ENCODE peak calls at places on chromosome 15, in six cellular contexts. One of them, this sample, is unnamed.

GRCh38 chr15:71448688-71449114 is 333.4 kb downstream of the THSD4 start:
- DNase-seq in CD8-positive, alpha-beta memory T cell: no peak
- DNase-seq in astrocyte: peak; percentile 42
- DNase-seq in CD4-positive, CD25-positive, alpha-beta regulatory T cell: peak; percentile 17
- DNase-seq in right lobe of liver: no peak
- DNase-seq in stomach: peak; percentile 60
- DNase-seq in this sample: no peak

GRCh38 chr15:91445701-91446100 is 345.6 kb downstream of the SV2B start:
- DNase-seq in CD8-positive, alpha-beta memory T cell: no peak
- DNase-seq in astrocyte: no peak
- DNase-seq in CD4-positive, CD25-positive, alpha-beta regulatory T cell: no peak
- DNase-seq in right lobe of liver: no peak
- DNase-seq in stomach: no peak
- DNase-seq in this sample: no peak

GRCh38 chr15:35690089-35690488 is 144.1 kb upstream of the DPH6 start:
- DNase-seq in CD8-positive, alpha-beta memory T cell: no peak
- DNase-seq in astrocyte: peak; percentile 28
- DNase-seq in CD4-positive, CD25-positive, alpha-beta regulatory T cell: no peak
- DNase-seq in right lobe of liver: no peak
- DNase-seq in stomach: no peak
- DNase-seq in this sample: no peak

GRCh38 chr15:71195242-71195641 is 80.0 kb downstream of the THSD4 start:
- DNase-seq in CD8-positive, alpha-beta memory T cell: no peak
- DNase-seq in astrocyte: no peak
- DNase-seq in CD4-positive, CD25-positive, alpha-beta regulatory T cell: no peak
- DNase-seq in right lobe of liver: no peak
- DNase-seq in stomach: no peak
- DNase-seq in this sample: no peak

GRCh38 chr15:79985571-79985970 is 14.6 kb upstream of the BCL2A1 start:
- DNase-seq in CD8-positive, alpha-beta memory T cell: no peak
- DNase-seq in astrocyte: no peak
- DNase-seq in CD4-positive, CD25-positive, alpha-beta regulatory T cell: no peak
- DNase-seq in right lobe of liver: no peak
- DNase-seq in stomach: no peak
- DNase-seq in this sample: no peak

GRCh38 chr15:71449956-71450355 is 334.7 kb downstream of the THSD4 start:
- DNase-seq in CD8-positive, alpha-beta memory T cell: no peak
- DNase-seq in astrocyte: no peak
- DNase-seq in CD4-positive, CD25-positive, alpha-beta regulatory T cell: no peak
- DNase-seq in right lobe of liver: no peak
- DNase-seq in stomach: no peak
- DNase-seq in this sample: no peak

GRCh38 chr15:92883643-92884458 is 16.3 kb upstream of the CHD2 start:
- DNase-seq in CD8-positive, alpha-beta memory T cell: peak; percentile 74
- DNase-seq in astrocyte: peak; percentile 58
- DNase-seq in CD4-positive, CD25-positive, alpha-beta regulatory T cell: peak; percentile 75
- DNase-seq in right lobe of liver: no peak
- DNase-seq in stomach: no peak
- DNase-seq in this sample: peak; percentile 90

GRCh38 chr15:52221730-52222129 is 30.5 kb upstream of the GNB5 start:
- DNase-seq in CD8-positive, alpha-beta memory T cell: peak; percentile 13
- DNase-seq in astrocyte: no peak
- DNase-seq in CD4-positive, CD25-positive, alpha-beta regulatory T cell: peak; percentile 62
- DNase-seq in right lobe of liver: no peak
- DNase-seq in stomach: no peak
- DNase-seq in this sample: no peak

GRCh38 chr15:29656636-29657475 is 165.4 kb downstream of the TJP1 start:
- DNase-seq in CD8-positive, alpha-beta memory T cell: no peak
- DNase-seq in astrocyte: no peak
- DNase-seq in CD4-positive, CD25-positive, alpha-beta regulatory T cell: no peak
- DNase-seq in right lobe of liver: no peak
- DNase-seq in stomach: no peak
- DNase-seq in this sample: no peak

GRCh38 chr15:49490963-49491362 is 67.9 kb downstream of the FGF7 start:
- DNase-seq in CD8-positive, alpha-beta memory T cell: no peak
- DNase-seq in astrocyte: no peak
- DNase-seq in CD4-positive, CD25-positive, alpha-beta regulatory T cell: no peak
- DNase-seq in right lobe of liver: no peak
- DNase-seq in stomach: no peak
- DNase-seq in this sample: no peak

GRCh38 chr15:42498212-42499038 is 3.0 kb downstream of the SNAP23 start:
- DNase-seq in CD8-positive, alpha-beta memory T cell: no peak
- DNase-seq in astrocyte: no peak
- DNase-seq in CD4-positive, CD25-positive, alpha-beta regulatory T cell: no peak
- DNase-seq in right lobe of liver: no peak
- DNase-seq in stomach: no peak
- DNase-seq in this sample: no peak
- H3K4me1 ChIP-seq in CD8-positive, alpha-beta memory T cell: peaks cover 28% of the 10 kb centered on the region
- H3K4me1 ChIP-seq in astrocyte: peaks cover 8% of the 10 kb centered on the region
- H3K4me1 ChIP-seq in CD4-positive, CD25-positive, alpha-beta regulatory T cell: peaks cover 25% of the 10 kb centered on the region
- H3K4me1 ChIP-seq in right lobe of liver: peaks cover 41% of the 10 kb centered on the region
- H3K4me1 ChIP-seq in stomach: peaks cover 87% of the 10 kb centered on the region
- H3K4me1 ChIP-seq in this sample: peaks cover 9% of the 10 kb centered on the region

GRCh38 chr15:59334063-59334415 is 38.6 kb downstream of the MYO1E start:
- DNase-seq in CD8-positive, alpha-beta memory T cell: no peak
- DNase-seq in astrocyte: no peak
- DNase-seq in CD4-positive, CD25-positive, alpha-beta regulatory T cell: no peak
- DNase-seq in right lobe of liver: no peak
- DNase-seq in stomach: no peak
- DNase-seq in this sample: no peak
- H3K4me1 ChIP-seq in CD8-positive, alpha-beta memory T cell: no peaks in the 10 kb centered on the region
- H3K4me1 ChIP-seq in astrocyte: peaks cover 21% of the 10 kb centered on the region
- H3K4me1 ChIP-seq in CD4-positive, CD25-positive, alpha-beta regulatory T cell: no peaks in the 10 kb centered on the region
- H3K4me1 ChIP-seq in right lobe of liver: peaks cover 28% of the 10 kb centered on the region
- H3K4me1 ChIP-seq in stomach: peaks cover 40% of the 10 kb centered on the region
- H3K4me1 ChIP-seq in this sample: no peaks in the 10 kb centered on the region

DNA sequence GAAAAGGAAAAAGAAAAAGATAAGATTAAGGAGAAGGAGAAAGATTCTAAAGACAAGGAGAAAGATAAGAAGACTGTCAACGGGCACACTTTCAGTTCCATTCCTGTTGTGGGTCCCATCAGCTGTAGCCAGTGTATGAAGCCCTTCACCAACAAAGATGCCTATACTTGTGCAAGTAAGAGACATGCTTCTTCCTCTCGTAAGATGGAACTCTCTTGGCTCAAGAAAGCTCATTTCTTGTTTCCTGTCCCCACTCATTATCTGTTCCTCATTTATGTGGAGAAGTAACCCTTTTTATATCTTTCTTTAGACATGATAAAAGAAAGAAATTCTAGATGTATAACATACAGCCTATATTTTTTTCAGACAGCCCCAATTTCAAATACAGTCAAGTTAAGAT is 101.4 kb downstream of the KLHL25 start:
- DNase-seq in CD8-positive, alpha-beta memory T cell: no peak
- DNase-seq in astrocyte: no peak
- DNase-seq in CD4-positive, CD25-positive, alpha-beta regulatory T cell: no peak
- DNase-seq in right lobe of liver: no peak
- DNase-seq in stomach: no peak
- DNase-seq in this sample: no peak
- H3K4me1 ChIP-seq in CD8-positive, alpha-beta memory T cell: peaks cover 61% of the 10 kb centered on the region
- H3K4me1 ChIP-seq in astrocyte: peaks cover 8% of the 10 kb centered on the region
- H3K4me1 ChIP-seq in CD4-positive, CD25-positive, alpha-beta regulatory T cell: peaks cover 60% of the 10 kb centered on the region
- H3K4me1 ChIP-seq in right lobe of liver: no peaks in the 10 kb centered on the region
- H3K4me1 ChIP-seq in stomach: peaks cover 53% of the 10 kb centered on the region
- H3K4me1 ChIP-seq in this sample: peaks cover 45% of the 10 kb centered on the region

DNA sequence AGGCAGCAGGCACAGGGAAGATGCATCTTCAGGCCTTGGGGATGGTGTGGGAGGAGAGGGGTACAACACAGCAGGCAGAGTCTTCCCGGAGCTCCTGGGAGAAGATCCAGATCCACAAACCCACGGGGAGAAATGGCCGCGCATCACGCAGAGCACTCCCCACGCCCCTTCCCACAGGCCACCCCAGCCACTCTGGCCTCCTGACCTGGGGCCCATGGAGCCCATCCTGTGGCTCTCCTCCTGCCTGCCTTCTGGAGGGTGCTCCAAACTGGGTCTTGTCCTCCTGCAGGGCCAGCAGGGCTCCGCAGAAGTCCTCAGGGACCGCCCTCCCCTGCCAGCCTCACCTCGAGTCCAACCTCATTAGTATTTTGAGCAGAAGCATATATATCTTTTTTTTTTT is 17.9 kb downstream of the CORO2B start:
- DNase-seq in CD8-positive, alpha-beta memory T cell: no peak
- DNase-seq in astrocyte: no peak
- DNase-seq in CD4-positive, CD25-positive, alpha-beta regulatory T cell: no peak
- DNase-seq in right lobe of liver: peak; percentile 47
- DNase-seq in stomach: no peak
- DNase-seq in this sample: no peak
- H3K4me1 ChIP-seq in CD8-positive, alpha-beta memory T cell: no peaks in the 10 kb centered on the region
- H3K4me1 ChIP-seq in astrocyte: peaks cover 47% of the 10 kb centered on the region
- H3K4me1 ChIP-seq in CD4-positive, CD25-positive, alpha-beta regulatory T cell: no peaks in the 10 kb centered on the region
- H3K4me1 ChIP-seq in right lobe of liver: no peaks in the 10 kb centered on the region
- H3K4me1 ChIP-seq in stomach: peaks cover 30% of the 10 kb centered on the region
- H3K4me1 ChIP-seq in this sample: no peaks in the 10 kb centered on the region

DNA sequence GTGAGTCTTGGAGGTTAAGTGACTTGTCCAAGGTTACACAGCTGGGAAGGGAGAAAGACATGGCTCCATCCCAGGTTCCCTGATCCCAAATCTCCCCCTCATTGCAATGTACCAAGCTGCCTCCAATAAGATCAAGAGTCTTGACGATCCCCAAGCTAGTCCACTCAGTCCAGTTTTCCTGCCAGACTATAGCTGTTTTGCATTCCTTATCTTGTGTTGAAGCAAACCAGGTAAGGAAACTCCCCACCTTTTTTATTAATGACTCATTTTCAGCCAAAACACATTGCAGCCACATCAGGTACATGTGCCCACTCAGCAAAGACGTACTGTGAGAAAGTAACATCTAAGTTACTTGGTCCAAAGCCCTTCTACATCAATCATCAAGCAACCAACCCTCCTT is 41.9 kb downstream of the LIPC start:
- DNase-seq in CD8-positive, alpha-beta memory T cell: no peak
- DNase-seq in astrocyte: peak; percentile 96
- DNase-seq in CD4-positive, CD25-positive, alpha-beta regulatory T cell: peak; percentile 74
- DNase-seq in right lobe of liver: no peak
- DNase-seq in stomach: no peak
- DNase-seq in this sample: no peak
- H3K4me1 ChIP-seq in CD8-positive, alpha-beta memory T cell: peaks cover 54% of the 10 kb centered on the region
- H3K4me1 ChIP-seq in astrocyte: peaks cover 32% of the 10 kb centered on the region
- H3K4me1 ChIP-seq in CD4-positive, CD25-positive, alpha-beta regulatory T cell: peaks cover 45% of the 10 kb centered on the region
- H3K4me1 ChIP-seq in right lobe of liver: peaks cover 67% of the 10 kb centered on the region
- H3K4me1 ChIP-seq in stomach: peaks cover 68% of the 10 kb centered on the region
- H3K4me1 ChIP-seq in this sample: peaks cover 28% of the 10 kb centered on the region

GRCh38 chr15:74411686-74412085 is 22.1 kb downstream of the SEMA7A start:
- DNase-seq in CD8-positive, alpha-beta memory T cell: no peak
- DNase-seq in astrocyte: no peak
- DNase-seq in CD4-positive, CD25-positive, alpha-beta regulatory T cell: no peak
- DNase-seq in right lobe of liver: no peak
- DNase-seq in stomach: no peak
- DNase-seq in this sample: no peak
- H3K4me1 ChIP-seq in CD8-positive, alpha-beta memory T cell: no peaks in the 10 kb centered on the region
- H3K4me1 ChIP-seq in astrocyte: peaks cover 47% of the 10 kb centered on the region
- H3K4me1 ChIP-seq in CD4-positive, CD25-positive, alpha-beta regulatory T cell: no peaks in the 10 kb centered on the region
- H3K4me1 ChIP-seq in right lobe of liver: no peaks in the 10 kb centered on the region
- H3K4me1 ChIP-seq in stomach: no peaks in the 10 kb centered on the region
- H3K4me1 ChIP-seq in this sample: no peaks in the 10 kb centered on the region

GRCh38 chr15:67130166-67130565 is 64.8 kb downstream of the SMAD3 start:
- DNase-seq in CD8-positive, alpha-beta memory T cell: no peak
- DNase-seq in astrocyte: no peak
- DNase-seq in CD4-positive, CD25-positive, alpha-beta regulatory T cell: no peak
- DNase-seq in right lobe of liver: no peak
- DNase-seq in stomach: no peak
- DNase-seq in this sample: no peak
- H3K4me1 ChIP-seq in CD8-positive, alpha-beta memory T cell: peaks cover 69% of the 10 kb centered on the region
- H3K4me1 ChIP-seq in astrocyte: peaks cover 59% of the 10 kb centered on the region
- H3K4me1 ChIP-seq in CD4-positive, CD25-positive, alpha-beta regulatory T cell: peaks cover 60% of the 10 kb centered on the region
- H3K4me1 ChIP-seq in right lobe of liver: peaks cover 61% of the 10 kb centered on the region
- H3K4me1 ChIP-seq in stomach: peaks cover 89% of the 10 kb centered on the region
- H3K4me1 ChIP-seq in this sample: peaks cover 26% of the 10 kb centered on the region

GRCh38 chr15:31352911-31353811 is 26.5 kb downstream of the KLF13 start:
- DNase-seq in CD8-positive, alpha-beta memory T cell: peak; percentile 67
- DNase-seq in astrocyte: peak; percentile 87
- DNase-seq in CD4-positive, CD25-positive, alpha-beta regulatory T cell: peak; percentile 58
- DNase-seq in right lobe of liver: peak; percentile 55
- DNase-seq in stomach: peak; percentile 67
- DNase-seq in this sample: peak; percentile 62
- H3K4me1 ChIP-seq in CD8-positive, alpha-beta memory T cell: peaks cover 100% of the 10 kb centered on the region
- H3K4me1 ChIP-seq in astrocyte: peaks cover 34% of the 10 kb centered on the region
- H3K4me1 ChIP-seq in CD4-positive, CD25-positive, alpha-beta regulatory T cell: peaks cover 100% of the 10 kb centered on the region
- H3K4me1 ChIP-seq in right lobe of liver: peaks cover 52% of the 10 kb centered on the region
- H3K4me1 ChIP-seq in stomach: peaks cover 100% of the 10 kb centered on the region
- H3K4me1 ChIP-seq in this sample: peaks cover 99% of the 10 kb centered on the region